ENCODE peak calls at places on chromosomes 1 and 21, in six cellular contexts. P, W, M, V, T and O are unnamed samples.
A peak's percentile ranks its signal among the peaks of the same experiment; 100 is the strongest.

GRCh38 chr1:58928514-58928913 is 144.7 kb upstream of the JUN start:
- DNase-seq in P (no peak), W (peak; percentile 62), M (no peak), V (peak; percentile 17), T (no peak), O (no peak)

GRCh38 chr1:157113631-157114030 is 14.0 kb upstream of the ETV3L start:
- DNase-seq in P (no peak), W (no peak), M (no peak), V (no peak), T (no peak), O (no peak)

GRCh38 chr21:25296239-25296638 is 311.0 kb downstream of the MRPL39 start:
- DNase-seq in P (no peak), W (no peak), M (no peak), V (no peak), T (no peak), O (no peak)

GRCh38 chr1:10909697-10910489 is 102.6 kb upstream of the TARDBP start:
- DNase-seq in P (peak; percentile 85), W (peak; percentile 70), M (no peak), V (peak; percentile 95), T (peak; percentile 28), O (peak; percentile 24)

GRCh38 chr1:160550572-160551034 is 27.5 kb upstream of the SLAMF6 start:
- DNase-seq in P (no peak), W (peak; percentile 69), M (no peak), V (peak; percentile 81), T (no peak), O (no peak)

GRCh38 chr1:115237507-115237906 is 100.5 kb downstream of the NGF start:
- DNase-seq in P (no peak), W (peak; percentile 5), M (no peak), V (no peak), T (no peak), O (no peak)

GRCh38 chr1:174008979-174009378 is 13.2 kb downstream of the RC3H1 start:
- DNase-seq in P (no peak), W (no peak), M (no peak), V (no peak), T (no peak), O (peak; percentile 70)

GRCh38 chr1:100168051-100168450 is 10.0 kb downstream of the LRRC39 start:
- DNase-seq in P (no peak), W (no peak), M (no peak), V (no peak), T (no peak), O (no peak)

GRCh38 chr1:168145184-168146159 is 8.7 kb upstream of the GPR161 start:
- DNase-seq in P (peak; percentile 93), W (peak; percentile 95), M (peak; percentile 52), V (peak; percentile 97), T (peak; percentile 75), O (peak; percentile 93)

GRCh38 chr1:154747380-154747779 is 122.7 kb downstream of the KCNN3 start:
- DNase-seq in P (peak; percentile 39), W (no peak), M (no peak), V (no peak), T (no peak), O (no peak)

GRCh38 chr1:219808790-219809189 is 119.6 kb downstream of the SLC30A10 start:
- DNase-seq in P (no peak), W (no peak), M (no peak), V (no peak), T (no peak), O (no peak)

GRCh38 chr1:198113302-198113701 is 43.5 kb upstream of the NEK7 start:
- DNase-seq in P (no peak), W (no peak), M (no peak), V (no peak), T (no peak), O (no peak)

GRCh38 chr1:110233861-110234260 is 23.7 kb downstream of the KCNC4 start:
- DNase-seq in P (no peak), W (no peak), M (no peak), V (no peak), T (no peak), O (no peak)

GRCh38 chr1:205324781-205325180 is 3.2 kb upstream of the NUAK2 start:
- DNase-seq in P (no peak), W (no peak), M (no peak), V (no peak), T (no peak), O (no peak)

GRCh38 chr1:70429219-70429618 is 18.2 kb downstream of the CTH start:
- DNase-seq in P (no peak), W (no peak), M (no peak), V (no peak), T (no peak), O (no peak)

GRCh38 chr21:32978346-32979270 is 47.1 kb upstream of the OLIG2 start:
- DNase-seq in P (no peak), W (no peak), M (no peak), V (no peak), T (no peak), O (no peak)

GRCh38 chr1:226444901-226445300 is 37.0 kb upstream of the PARP1 start:
- DNase-seq in P (no peak), W (no peak), M (peak; percentile 83), V (no peak), T (no peak), O (no peak)

GRCh38 chr1:3899776-3900149 is 309 bp downstream of the C1orf174 start:
- DNase-seq in P (peak; percentile 73), W (no peak), M (no peak), V (no peak), T (no peak), O (no peak)

GRCh38 chr1:225119307-225119706 is 189.8 kb downstream of the DNAH14 start:
- DNase-seq in P (no peak), W (no peak), M (no peak), V (no peak), T (no peak), O (no peak)

GRCh38 chr1:244839656-244840055 is 4.2 kb downstream of the COX20 start:
- DNase-seq in P (no peak), W (no peak), M (no peak), V (no peak), T (no peak), O (peak; percentile 40)

GRCh38 chr1:20617157-20617487 is 16.1 kb upstream of the PINK1 start:
- DNase-seq in P (no peak), W (no peak), M (no peak), V (no peak), T (no peak), O (no peak)

GRCh38 chr21:43609501-43610340 is 49.6 kb downstream of the HSF2BP start:
- DNase-seq in P (peak; percentile 76), W (peak; percentile 35), M (no peak), V (no peak), T (peak; percentile 89), O (no peak)

GRCh38 chr1:15322648-15323350 is 75.8 kb downstream of the FHAD1 start:
- DNase-seq in P (peak; percentile 57), W (peak; percentile 84), M (no peak), V (no peak), T (no peak), O (no peak)

GRCh38 chr1:29145739-29146437 is 22.2 kb upstream of the TMEM200B start:
- DNase-seq in P (no peak), W (no peak), M (no peak), V (no peak), T (peak; percentile 92), O (no peak)

DNA sequence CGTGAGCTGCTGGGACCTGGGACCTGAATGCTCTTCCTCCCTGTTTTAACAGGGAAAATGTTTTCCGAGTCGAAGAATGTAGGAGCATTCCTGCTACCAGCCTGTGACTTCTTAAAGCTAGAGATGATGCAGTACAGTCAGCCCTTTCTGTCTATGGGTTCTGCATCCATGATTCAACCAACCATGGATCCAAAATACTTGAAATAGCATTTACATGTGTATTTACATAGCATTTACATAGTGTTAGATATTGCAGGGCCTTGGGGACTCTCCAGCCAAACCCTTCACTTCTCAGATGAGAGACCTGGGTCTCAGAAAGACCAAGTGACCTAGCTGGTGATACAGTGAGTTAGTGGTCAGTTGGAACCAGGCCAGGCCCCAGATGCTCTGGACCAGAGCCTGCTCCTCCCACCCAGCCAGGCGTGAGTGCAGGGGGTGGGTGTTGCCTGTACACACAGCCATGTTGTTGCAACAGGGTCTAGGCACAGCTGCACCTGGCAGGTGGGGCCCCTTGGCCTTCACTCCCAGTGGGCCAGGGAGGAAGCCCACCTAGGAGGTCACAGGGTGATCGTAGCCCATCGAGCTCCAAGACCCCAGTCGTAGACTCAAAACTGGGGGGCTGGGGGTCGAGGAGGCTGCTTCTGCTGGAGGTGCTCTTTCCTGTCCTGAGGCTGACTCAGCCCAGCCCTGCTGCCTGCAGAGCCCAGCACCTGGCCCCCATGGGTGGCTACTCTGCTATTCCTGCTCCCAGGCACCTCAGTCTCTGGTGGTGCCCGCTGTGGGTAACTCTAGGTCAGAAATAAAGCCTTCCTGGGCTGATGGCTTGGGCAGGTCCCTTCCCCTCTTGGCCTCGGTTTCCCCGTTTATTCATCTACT is 7.6 kb downstream of the TMEM61 start:
- DNase-seq in P (peak; percentile 84), W (no peak), M (no peak), V (no peak), T (no peak), O (no peak)
- TF ChIP-seq CTCF in P (no peak), W (no peak), M (no peak), V (no peak), T (no peak), O (no peak)

DNA sequence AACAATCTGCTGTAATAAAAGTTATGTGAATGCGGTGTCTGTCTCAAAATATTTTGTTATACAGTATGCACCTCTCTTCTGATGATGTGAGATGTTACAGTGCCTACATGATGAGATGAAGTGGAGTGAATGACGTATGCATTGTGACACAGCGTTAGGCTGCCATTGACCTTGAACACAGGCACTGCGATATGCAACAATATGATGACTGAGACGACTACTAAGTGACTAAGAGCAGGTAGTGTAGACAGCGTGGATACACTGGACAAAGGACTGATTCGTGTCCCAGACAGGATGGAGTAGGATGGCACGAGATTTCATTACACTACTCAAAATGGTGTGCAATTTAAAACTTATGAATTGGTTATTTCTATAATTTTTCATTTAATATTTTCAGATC is 8.4 kb downstream of the SGIP1 start:
- DNase-seq in P (no peak), W (no peak), M (no peak), V (no peak), T (peak; percentile 62), O (no peak)
- H3K4me3 ChIP-seq in P (no peak overlapping the region), W (no peak overlapping the region), M (no peak overlapping the region), V (no peak overlapping the region), T (peak overlapping the region; percentile 43), O (no peak overlapping the region)

DNA sequence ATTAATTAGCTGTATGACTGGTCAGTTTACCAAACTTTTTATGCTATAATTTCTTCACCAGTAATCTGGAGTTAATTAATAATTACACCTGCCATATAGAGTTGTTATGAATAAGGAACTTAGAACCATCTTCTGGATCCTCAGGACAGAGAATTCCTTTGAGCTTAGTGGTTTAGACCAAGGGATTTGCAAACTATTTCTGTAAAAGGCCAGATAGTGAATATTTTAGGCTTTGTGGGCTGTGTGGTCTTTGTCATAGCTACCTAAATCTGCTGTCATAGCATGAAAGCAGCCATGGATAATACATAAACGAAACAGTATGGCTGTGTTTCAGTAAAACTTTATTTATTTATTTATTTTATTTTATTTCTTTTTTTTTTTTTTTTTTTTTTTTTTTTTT is 9.0 kb downstream of the TIMM17A start:
- DNase-seq in P (no peak), W (no peak), M (no peak), V (no peak), T (no peak), O (no peak)
- TF ChIP-seq GABPA in P (no peak), W (no peak), M (no peak), V (no peak), T (no peak), O (no peak)

GRCh38 chr1:18972531-18972930 is 16.1 kb upstream of the IFFO2 start:
- DNase-seq in P (no peak), W (no peak), M (no peak), V (no peak), T (no peak), O (no peak)
- TF ChIP-seq CTCF in P (peak; percentile 48), W (no peak), M (peak; percentile 20), V (no peak), T (peak; percentile 13), O (no peak)